ENCODE peak calls at places on chromosome 19, in four cellular contexts. F is K562, T is HL-60, Q is GM12878. D is an unnamed sample.
A peak's percentile ranks its signal among the peaks of the same experiment; 100 is the strongest.

GRCh38 chr19:47658431-47659383 is 49.8 kb downstream of the BICRA start:
- DNase-seq in Q (no peak), F (no peak), T (no peak), D (no peak)

GRCh38 chr19:34274827-34275625 is 20.7 kb downstream of the GARRE1 start:
- DNase-seq in T (no peak), Q (no peak), F (no peak), D (no peak)

GRCh38 chr19:49497047-49497789 is 984 bp downstream of the RPS11 start:
- DNase-seq in T (peak; percentile 82), F (peak; percentile 70), Q (no peak), D (no peak)

GRCh38 chr19:57302020-57302465 is 18.2 kb upstream of the ZNF543 start:
- DNase-seq in T (no peak), Q (no peak), F (no peak), D (no peak)

GRCh38 chr19:41758846-41759245 is 3.5 kb downstream of the CEACAM6 start:
- DNase-seq in Q (no peak), F (no peak), T (no peak), D (no peak)

GRCh38 chr19:1259206-1259872 is 9.8 kb upstream of the CIRBP start:
- DNase-seq in T (peak; percentile 78), Q (peak; percentile 73), F (no peak), D (no peak)

GRCh38 chr19:35015576-35016351 is 14.5 kb upstream of the SCN1B start:
- DNase-seq in Q (no peak), F (no peak), T (no peak), D (no peak)

GRCh38 chr19:5542665-5543064 is 25.1 kb downstream of the TINCR start:
- DNase-seq in F (no peak), T (no peak), Q (no peak), D (no peak)

GRCh38 chr19:3357731-3358391 is 8.5 kb upstream of the NFIC start:
- DNase-seq in T (no peak), F (peak; percentile 57), Q (no peak), D (no peak)

GRCh38 chr19:45782820-45783785 is 813 bp upstream of the DMPK start:
- DNase-seq in Q (no peak), T (no peak), F (no peak), D (no peak)

GRCh38 chr19:33963514-33963913 is 166.8 kb downstream of the KCTD15 start:
- DNase-seq in T (no peak), F (no peak), Q (no peak), D (no peak)

GRCh38 chr19:52653161-52653560 is 15.0 kb upstream of the ZNF83 start:
- DNase-seq in Q (no peak), T (no peak), F (no peak), D (no peak)

GRCh38 chr19:4474504-4475136 is 2.5 kb downstream of the HDGFL2 start:
- DNase-seq in T (no peak), Q (no peak), F (peak; percentile 38), D (peak; percentile 85)

GRCh38 chr19:31270897-31271568 is 78.2 kb downstream of the TSHZ3 start:
- DNase-seq in F (no peak), T (no peak), Q (no peak), D (no peak)

GRCh38 chr19:49327878-49328544 is 3.0 kb upstream of the SLC6A16 start:
- DNase-seq in Q (no peak), F (peak; percentile 59), T (no peak), D (no peak)

GRCh38 chr19:16372065-16372915 is 47.7 kb downstream of the KLF2 start:
- DNase-seq in Q (no peak), T (no peak), F (no peak), D (no peak)

GRCh38 chr19:46915386-46915785 is 54.6 kb downstream of the ARHGAP35 start:
- DNase-seq in Q (no peak), F (no peak), T (no peak), D (no peak)

DNA sequence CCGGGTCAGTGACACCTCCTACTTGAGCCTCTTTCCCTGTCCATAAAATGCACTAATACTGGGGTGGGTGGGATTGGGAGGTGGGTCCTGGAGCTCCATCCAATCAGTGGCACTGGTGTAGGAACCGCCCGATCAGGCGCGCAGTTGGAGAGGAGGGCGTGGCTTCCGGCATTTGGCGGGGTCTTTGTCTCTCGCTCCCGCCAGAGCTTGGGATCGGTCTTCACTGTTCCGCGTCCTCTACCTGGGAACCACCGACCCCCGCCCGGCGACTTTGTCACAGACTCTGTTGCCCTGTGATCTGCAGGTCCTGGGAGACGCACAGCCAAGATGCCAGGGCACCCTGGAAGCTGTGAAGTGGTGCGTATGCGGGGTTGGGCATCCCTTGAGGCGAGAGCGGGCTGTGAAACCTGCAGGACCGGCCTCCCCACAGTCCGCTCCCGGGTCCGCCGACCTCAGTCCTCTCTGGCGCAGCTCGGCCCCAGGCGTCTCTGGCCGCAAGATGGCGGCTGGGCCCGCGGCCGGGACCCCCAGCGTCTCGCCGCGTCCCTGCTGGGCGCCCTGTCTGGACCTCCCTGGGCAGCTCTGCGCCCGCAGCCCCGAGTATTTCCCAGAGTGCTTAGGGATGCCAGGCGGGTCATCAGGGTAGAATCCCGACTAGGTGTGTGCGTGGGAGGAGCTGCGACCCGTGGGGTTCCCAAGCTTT is 41.6 kb upstream of the ZNF730 start:
- DNase-seq in Q (no peak), T (no peak), F (peak; percentile 45), D (peak; percentile 55)
- TF ChIP-seq SPI1 in Q (no peak), T (no peak), F (no peak), D (no peak)

GRCh38 chr19:38331728-38332127 is 3.9 kb upstream of the CATSPERG start:
- DNase-seq in T (no peak), Q (no peak), F (no peak), D (no peak)

GRCh38 chr19:38336638-38337359 is 1.2 kb downstream of the CATSPERG start:
- DNase-seq in Q (peak; percentile 88), F (peak; percentile 94), T (peak; percentile 95), D (peak; percentile 82)

GRCh38 chr19:38337360-38337653 is 1.7 kb downstream of the CATSPERG start:
- DNase-seq in T (no peak), Q (no peak), F (no peak), D (no peak)

GRCh38 chr19:38340927-38341326 is 5.3 kb downstream of the CATSPERG start:
- DNase-seq in T (no peak), F (no peak), Q (no peak), D (no peak)

DNA sequence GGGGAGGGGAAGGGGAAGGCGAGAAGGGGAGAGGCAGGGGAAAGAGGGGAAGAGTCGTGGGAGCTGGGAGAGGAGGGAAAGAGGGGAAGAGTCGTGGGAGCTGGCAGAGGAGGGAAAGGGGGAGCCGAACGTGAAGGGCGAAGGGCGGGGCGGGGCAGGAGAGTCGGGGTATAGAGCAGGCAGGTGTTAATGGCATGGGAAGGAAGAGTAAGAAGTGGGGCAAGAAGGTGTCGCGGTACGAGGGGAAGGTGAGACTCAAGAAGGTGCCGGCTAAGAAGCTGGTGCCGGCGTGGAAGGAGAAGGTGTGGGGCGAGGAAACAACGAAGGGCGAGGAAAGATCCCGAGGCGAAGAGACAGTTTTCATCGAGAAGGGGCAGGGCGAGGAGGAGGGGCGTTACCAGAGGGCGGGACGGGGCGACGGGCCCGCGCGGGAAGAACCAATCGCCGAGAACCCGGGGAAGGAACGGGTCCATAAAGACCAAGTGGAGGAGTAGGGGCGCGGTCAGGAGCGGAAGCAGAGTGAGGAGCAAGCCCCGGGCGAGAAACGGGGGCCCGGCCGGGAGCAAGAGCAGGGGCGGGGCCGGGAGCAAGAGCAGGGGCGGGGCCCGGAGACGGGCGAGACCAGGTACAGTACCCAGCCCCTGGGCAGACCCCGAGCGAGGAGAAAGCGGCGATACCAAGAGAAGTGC is 463 bp downstream of the CATSPERG start:
- DNase-seq in Q (peak; percentile 80), F (peak; percentile 95), T (peak; percentile 90), D (peak; percentile 90)
- TF ChIP-seq SPI1 in Q (no peak), F (peak; percentile 48), T (peak; percentile 40), D (no peak)

GRCh38 chr19:29843180-29844051 is 31.6 kb downstream of the CCNE1 start:
- DNase-seq in Q (no peak), F (no peak), T (no peak), D (no peak)
- TF ChIP-seq SPI1 in Q (no peak), F (no peak), T (no peak), D (no peak)

DNA sequence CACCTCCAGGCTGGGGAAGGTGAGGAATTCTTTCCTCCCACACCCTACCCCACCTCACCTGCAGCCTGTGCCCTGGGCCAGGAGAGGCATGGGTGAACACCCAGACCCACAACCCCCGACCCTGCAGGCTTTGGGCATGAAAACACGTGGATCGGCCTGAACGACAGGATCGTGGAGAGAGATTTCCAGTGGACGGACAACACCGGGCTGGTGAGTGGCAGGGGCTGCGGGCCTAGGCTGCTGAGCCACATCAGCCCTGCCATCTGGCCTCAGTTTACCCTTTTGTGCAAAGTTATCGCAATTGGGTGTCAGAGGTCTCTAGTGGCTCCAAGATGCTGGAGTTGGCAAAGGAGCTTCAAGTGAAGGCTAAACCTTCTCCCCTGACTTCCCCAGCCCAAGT is 28.7 kb downstream of the NCAN start:
- DNase-seq in T (no peak), Q (no peak), F (no peak), D (no peak)
- TF ChIP-seq SPI1 in T (no peak), Q (no peak), F (no peak), D (no peak)